ENCODE peak calls at places on chromosome 10, in nine cellular contexts. L is fibroblast of lung, P is SK-N-MC, E is astrocyte, F is GM23248, N is GM12878, X is neural progenitor cell, U is MM.1S, O is K562. Y is an unnamed sample.
A peak's percentile ranks its signal among the peaks of the same experiment; 100 is the strongest.

GRCh38 chr10:37860494-37861190 is 3.2 kb upstream of the ZNF248 start:
- DNase-seq in L (peak; percentile 68), P (no peak), E (peak; percentile 53), F (peak; percentile 78), N (no peak), X (no peak), U (peak; percentile 53), O (no peak), Y (peak; percentile 100)

GRCh38 chr10:55668326-55668922 is 692.6 kb downstream of the ZWINT start:
- DNase-seq in L (no peak), P (no peak), E (no peak), F (peak; percentile 3), N (no peak), X (peak; percentile 15), U (peak; percentile 45), O (no peak), Y (peak; percentile 76)

GRCh38 chr10:90788987-90789386 is 68.9 kb downstream of the HTR7 start:
- DNase-seq in L (no peak), P (no peak), E (no peak), F (no peak), N (peak; percentile 42), X (no peak), U (peak; percentile 82), O (no peak), Y (no peak)

GRCh38 chr10:44671321-44671720 is 239.8 kb upstream of the TMEM72 start:
- DNase-seq in L (no peak), P (no peak), E (no peak), F (no peak), N (no peak), X (no peak), U (no peak), O (no peak), Y (no peak)

GRCh38 chr10:43210556-43210955 is 56.3 kb downstream of the RASGEF1A start:
- DNase-seq in L (no peak), P (no peak), E (no peak), F (no peak), N (no peak), X (no peak), U (no peak), O (no peak), Y (no peak)

GRCh38 chr10:77234599-77234998 is 403.0 kb downstream of the KCNMA1 start:
- DNase-seq in L (no peak), P (no peak), E (no peak), F (no peak), N (no peak), X (no peak), U (no peak), O (no peak), Y (no peak)

GRCh38 chr10:133058267-133059092 is 29.2 kb upstream of the ADGRA1 start:
- DNase-seq in L (no peak), P (no peak), E (no peak), F (peak; percentile 29), N (no peak), X (no peak), U (no peak), O (no peak), Y (no peak)

GRCh38 chr10:21525367-21526183 is at the start of gene SKIDA1:
- DNase-seq in L (peak; percentile 96), P (peak; percentile 76), E (peak; percentile 94), F (peak; percentile 91), N (no peak), X (peak; percentile 98), U (peak; percentile 48), O (peak; percentile 83), Y (peak; percentile 65)

GRCh38 chr10:119541459-119542356 is 811 bp downstream of the RGS10 start:
- DNase-seq in L (peak; percentile 19), P (no peak), E (peak; percentile 7), F (peak; percentile 72), N (no peak), X (no peak), U (peak; percentile 29), O (peak; percentile 26), Y (peak; percentile 26)

GRCh38 chr10:79380918-79381775 is 33.9 kb downstream of the PPIF start:
- DNase-seq in L (no peak), P (no peak), E (no peak), F (peak; percentile 44), N (no peak), X (no peak), U (no peak), O (no peak), Y (no peak)

GRCh38 chr10:77732213-77733003 is 94.8 kb upstream of the KCNMA1 start:
- DNase-seq in L (no peak), P (no peak), E (no peak), F (no peak), N (no peak), X (no peak), U (no peak), O (no peak), Y (no peak)

GRCh38 chr10:5416981-5417380 is 4.6 kb downstream of the NET1 start:
- DNase-seq in L (peak; percentile 40), P (no peak), E (peak; percentile 26), F (no peak), N (no peak), X (peak; percentile 28), U (no peak), O (no peak), Y (no peak)

GRCh38 chr10:112793197-112793921 is 156.7 kb upstream of the TCF7L2 start:
- DNase-seq in L (peak; percentile 28), P (no peak), E (peak; percentile 18), F (peak; percentile 61), N (no peak), X (no peak), U (no peak), O (no peak), Y (peak; percentile 49)

GRCh38 chr10:103533827-103534226 is 40.3 kb downstream of the NEURL1 start:
- DNase-seq in L (no peak), P (no peak), E (no peak), F (no peak), N (no peak), X (no peak), U (no peak), O (no peak), Y (no peak)

GRCh38 chr10:33037726-33038125 is 79.7 kb upstream of the ITGB1 start:
- DNase-seq in L (no peak), P (no peak), E (no peak), F (no peak), N (no peak), X (no peak), U (no peak), O (no peak), Y (no peak)

GRCh38 chr10:33036670-33037069 is 78.6 kb upstream of the ITGB1 start:
- DNase-seq in L (no peak), P (no peak), E (no peak), F (no peak), N (no peak), X (no peak), U (no peak), O (no peak), Y (no peak)

GRCh38 chr10:33038672-33039071 is 80.6 kb upstream of the ITGB1 start:
- DNase-seq in L (no peak), P (no peak), E (no peak), F (no peak), N (no peak), X (no peak), U (no peak), O (no peak), Y (no peak)

GRCh38 chr10:33040436-33040835 is 82.4 kb upstream of the ITGB1 start:
- DNase-seq in L (no peak), P (no peak), E (no peak), F (no peak), N (no peak), X (no peak), U (no peak), O (no peak), Y (no peak)

GRCh38 chr10:33039167-33039566 is 81.1 kb upstream of the ITGB1 start:
- DNase-seq in L (peak; percentile 9), P (no peak), E (no peak), F (peak; percentile 3), N (no peak), X (no peak), U (no peak), O (no peak), Y (no peak)
- TF ChIP-seq EZH2 in L (no peak), P (no peak), E (no peak), F (no peak), N (no peak), X (no peak), U (no peak), O (no peak), Y (no peak)

DNA sequence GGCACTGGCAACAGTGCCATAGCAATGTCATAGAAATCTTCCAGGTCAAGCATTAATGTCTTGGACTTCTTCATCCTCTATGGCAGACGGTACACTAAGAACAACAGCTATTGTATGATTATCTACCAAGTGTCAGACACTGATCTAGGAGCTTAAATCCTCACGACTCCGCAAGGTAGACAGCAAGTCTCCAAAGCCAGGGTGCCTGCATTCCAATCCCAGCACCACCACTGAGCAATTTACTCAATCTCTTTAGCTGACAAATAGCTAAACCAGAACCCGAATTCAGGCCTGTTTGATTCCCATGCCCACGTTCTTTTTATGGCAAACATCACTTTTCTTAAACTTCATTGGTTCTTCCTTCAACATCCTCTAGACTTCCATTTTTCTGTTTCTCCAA is 31.8 kb downstream of the DNMBP start:
- DNase-seq in L (peak; percentile 41), P (no peak), E (peak; percentile 29), F (peak; percentile 19), N (no peak), X (peak; percentile 57), U (no peak), O (no peak), Y (no peak)
- H3K9ac ChIP-seq in L (no peak overlapping the region), P (no peak overlapping the region), E (peak overlapping the region; percentile 13), F (peak overlapping the region; percentile 72), N (no peak overlapping the region), X (no peak overlapping the region), U (no peak overlapping the region), O (no peak overlapping the region), Y (no peak overlapping the region)

GRCh38 chr10:13939391-13939790 is 352.6 kb downstream of the PRPF18 start:
- DNase-seq in L (peak; percentile 72), P (no peak), E (peak; percentile 70), F (peak; percentile 10), N (no peak), X (no peak), U (no peak), O (no peak), Y (no peak)
- H3K27ac ChIP-seq in L (no peak overlapping the region), P (no peak overlapping the region), E (no peak overlapping the region), F (no peak overlapping the region), N (no peak overlapping the region), X (no peak overlapping the region), U (no peak overlapping the region), O (no peak overlapping the region), Y (no peak overlapping the region)

DNA sequence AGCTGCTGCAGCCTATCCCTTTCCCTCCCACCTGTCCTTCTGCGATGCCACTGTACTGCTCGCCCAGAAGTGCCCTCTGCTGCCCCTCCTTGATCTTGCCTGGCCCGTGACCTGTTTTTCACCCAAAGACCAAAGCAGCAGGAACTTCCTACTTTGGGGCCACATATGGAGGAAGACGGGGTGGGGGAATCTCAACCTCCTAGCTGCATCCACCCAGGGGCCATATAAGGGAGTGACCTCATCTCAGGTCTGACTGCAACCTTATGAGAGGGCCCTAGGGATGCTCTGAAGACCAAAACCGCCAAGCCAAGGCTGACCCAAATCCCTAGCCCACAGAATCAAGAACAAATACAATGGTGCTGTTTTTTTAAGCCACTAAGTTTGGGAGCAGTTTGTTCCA is 15.7 kb downstream of the PRKCQ start:
- DNase-seq in L (no peak), P (no peak), E (no peak), F (no peak), N (no peak), X (no peak), U (no peak), O (no peak), Y (no peak)
- TF ChIP-seq EZH2 in L (no peak), P (no peak), E (no peak), F (no peak), N (no peak), X (no peak), U (no peak), O (no peak), Y (no peak)

Y was measured in PC-3.